ENCODE peak calls at places on chromosomes 4 and X, in nine cellular contexts. F is K562, B is ovary, X is A549, G is GM12878, Q is SK-N-SH, P is HepG2, V is transverse colon, E is suprapubic skin. Z is an unnamed sample.

GRCh38 chr4:55725057-55725456 is 89.0 kb upstream of the NMU start:
- DNase-seq in B (no peak), Q (peak; percentile 70), E (no peak), V (no peak), F (no peak), X (no peak), P (no peak), G (no peak), Z (no peak)

GRCh38 chr4:38163216-38164006 is 203.2 kb downstream of the PTTG2 start:
- DNase-seq in E (no peak), V (no peak), P (no peak), F (no peak), Q (no peak), G (no peak), B (no peak), X (peak; percentile 19), Z (no peak)

GRCh38 chr4:95627709-95628108 is 78.9 kb upstream of the UNC5C start:
- DNase-seq in F (no peak), V (no peak), P (no peak), E (no peak), Q (no peak), B (no peak), G (no peak), X (no peak), Z (no peak)

GRCh38 chr4:113645771-113646455 is 115.6 kb downstream of the CAMK2D start:
- DNase-seq in E (no peak), B (no peak), Q (no peak), F (peak; percentile 36), X (peak; percentile 94), G (no peak), P (peak; percentile 81), V (peak; percentile 61), Z (no peak)

GRCh38 chrX:113157496-113157895 is 316.9 kb upstream of the AMOT start:
- DNase-seq in B (no peak), P (no peak), G (no peak), F (peak; percentile 5), E (no peak), X (no peak), Q (no peak), V (no peak), Z (no peak)

GRCh38 chr4:38055566-38055965 is 95.4 kb downstream of the PTTG2 start:
- DNase-seq in F (no peak), X (no peak), E (no peak), G (no peak), P (no peak), V (no peak), Q (peak; percentile 37), B (no peak), Z (no peak)

GRCh38 chr4:68368566-68369473 is 18.9 kb upstream of the YTHDC1 start:
- DNase-seq in F (no peak), G (no peak), E (no peak), B (no peak), P (no peak), V (no peak), X (peak; percentile 19), Q (no peak), Z (no peak)

GRCh38 chrX:22533898-22534297 is 261.2 kb downstream of the CBLL2 start:
- DNase-seq in V (no peak), F (no peak), P (no peak), B (no peak), G (no peak), Q (no peak), E (no peak), X (no peak), Z (no peak)

GRCh38 chr4:985123-985830 is 1.6 kb upstream of the IDUA start:
- DNase-seq in X (no peak), G (no peak), B (no peak), F (peak; percentile 94), P (peak; percentile 65), V (peak; percentile 89), E (no peak), Q (no peak), Z (no peak)

GRCh38 chr4:108247511-108248088 is 78.9 kb upstream of the LEF1 start:
- DNase-seq in E (no peak), P (no peak), Q (no peak), B (no peak), V (no peak), X (no peak), F (peak; percentile 89), G (no peak), Z (no peak)

DNA sequence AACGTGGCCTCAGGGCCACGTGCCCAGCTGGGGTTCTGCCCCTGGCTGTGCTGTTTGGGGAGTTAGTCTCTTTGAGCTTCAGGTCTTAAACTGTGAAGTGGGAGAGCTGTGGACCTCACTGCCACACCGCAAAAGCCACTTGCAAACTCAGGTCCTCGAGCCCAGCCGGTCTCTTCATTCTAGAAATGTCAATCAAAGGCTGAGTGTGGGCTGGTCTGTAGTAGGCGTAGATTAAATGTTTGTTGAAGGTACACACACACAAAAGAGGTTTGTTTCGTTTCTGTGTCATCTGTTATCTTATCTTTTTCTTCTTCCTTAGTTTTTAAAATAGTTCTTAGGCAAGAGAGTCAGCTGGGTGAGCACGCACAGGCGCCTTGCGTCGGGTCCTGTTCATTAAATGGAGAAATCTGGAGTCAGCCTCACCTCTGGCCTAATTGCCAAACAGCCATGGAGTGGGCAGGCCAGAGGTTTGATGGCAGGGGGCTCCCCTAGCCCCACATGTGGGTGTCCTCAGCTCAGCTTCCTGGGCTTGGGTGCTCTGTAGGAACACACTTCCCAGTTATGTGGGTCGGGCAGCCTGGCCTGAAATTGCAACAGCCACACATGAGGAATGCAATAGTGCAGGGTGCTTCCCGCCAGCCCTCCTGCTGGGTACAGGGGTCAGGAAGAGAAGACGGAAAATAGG is 823 bp upstream of the PSAPL1 start:
- DNase-seq in E (no peak), V (no peak), X (no peak), Q (no peak), G (no peak), F (no peak), P (peak; percentile 44), B (no peak), Z (no peak)
- TF ChIP-seq EP300 in E (no peak), V (no peak), X (no peak), Q (no peak), G (no peak), F (no peak), P (no peak), B (no peak), Z (no peak)

DNA sequence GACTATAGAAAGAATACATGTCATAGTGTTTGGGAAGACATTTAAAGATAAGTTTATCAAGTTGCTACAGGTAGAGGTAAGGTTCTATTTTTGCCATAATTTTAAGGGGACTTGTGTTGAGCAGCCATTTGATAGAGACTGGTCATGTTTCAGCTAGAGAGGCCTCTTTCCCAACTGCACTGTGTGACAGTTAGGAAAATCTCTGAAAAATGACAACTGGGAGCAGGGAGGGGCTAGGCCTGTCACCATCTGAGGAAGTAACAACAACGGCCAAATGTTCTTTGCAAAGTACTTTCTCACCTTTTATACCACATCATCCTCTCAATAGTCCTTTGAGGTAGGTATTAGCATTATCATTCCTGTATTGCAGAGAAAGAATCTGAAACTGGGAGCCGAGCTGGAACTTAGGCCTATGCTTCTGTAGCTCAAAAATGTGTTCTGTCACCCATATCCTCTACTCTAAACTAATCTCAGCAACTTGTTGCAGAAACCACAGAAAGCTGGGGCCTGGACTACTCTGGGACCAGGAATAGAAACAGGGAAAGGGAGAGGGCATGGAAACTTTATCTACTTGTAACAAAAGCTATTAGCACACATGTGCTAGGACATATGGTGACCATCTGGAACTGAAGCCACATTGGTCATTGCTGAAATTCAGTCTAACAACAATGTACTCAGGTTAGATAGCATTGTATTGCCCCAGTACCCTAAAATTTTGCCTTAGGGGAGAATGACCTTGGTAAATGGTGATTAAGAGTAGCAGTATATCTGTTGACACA is 198.9 kb downstream of the MID1IP1 start:
- DNase-seq in X (no peak), P (no peak), Q (peak; percentile 39), V (no peak), B (no peak), G (no peak), F (no peak), E (no peak), Z (no peak)
- H3K27ac ChIP-seq in X (no peak overlapping the region), P (no peak overlapping the region), Q (peak overlapping the region; percentile 47), V (no peak overlapping the region), B (no peak overlapping the region), G (no peak overlapping the region), F (no peak overlapping the region), E (no peak overlapping the region), Z (no peak overlapping the region)

DNA sequence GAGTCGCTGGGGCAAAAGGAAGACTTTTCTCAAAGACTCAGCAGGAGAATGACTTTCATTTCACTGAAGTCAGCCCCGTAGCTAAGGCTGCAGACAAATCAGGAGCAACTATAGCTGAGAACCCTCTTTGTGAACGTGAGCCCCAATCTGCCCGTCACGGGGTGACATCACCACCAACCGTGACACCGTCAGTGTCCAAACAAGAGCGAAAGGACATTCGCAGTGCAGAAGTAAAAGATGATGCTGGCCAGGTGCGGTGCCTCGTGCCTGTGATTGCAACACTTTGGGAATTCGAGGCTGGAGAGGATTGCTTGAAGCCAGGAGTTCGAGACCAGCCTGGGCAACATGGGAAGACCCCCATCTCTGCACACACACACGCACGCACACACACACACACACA is 275.1 kb downstream of the CRLF2 start:
- DNase-seq in P (no peak), Q (no peak), F (no peak), G (no peak), V (no peak), B (no peak), E (no peak), X (no peak), Z (no peak)
- TF ChIP-seq EP300 in P (no peak), Q (no peak), F (no peak), G (no peak), V (no peak), B (no peak), E (no peak), X (no peak), Z (no peak)

DNA sequence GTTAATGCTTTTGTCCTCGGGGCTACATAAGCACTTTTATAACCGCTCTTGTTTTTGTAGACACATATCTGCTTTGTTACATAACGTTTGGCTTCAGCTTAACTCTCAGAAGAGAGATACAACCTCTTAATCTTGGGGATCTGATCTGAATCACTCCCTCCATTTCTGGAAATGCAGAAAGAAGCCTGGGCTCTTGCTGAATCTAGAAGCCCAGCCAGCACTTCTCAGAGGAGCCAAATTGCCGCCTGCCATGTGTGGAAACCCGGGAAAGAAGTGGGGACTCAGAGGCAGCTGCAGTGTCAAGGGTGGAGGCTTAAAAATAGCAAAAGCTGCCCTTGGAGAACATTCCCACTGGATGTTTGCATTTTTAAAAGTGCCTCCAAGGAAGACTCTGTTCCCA is 69.3 kb upstream of the LDB2 start:
- DNase-seq in G (no peak), Q (no peak), F (no peak), X (no peak), E (peak; percentile 65), P (no peak), B (peak; percentile 30), V (peak; percentile 23), Z (peak; percentile 69)
- H3K27ac ChIP-seq in G (no peak overlapping the region), Q (no peak overlapping the region), F (no peak overlapping the region), X (no peak overlapping the region), E (peak overlapping the region; percentile 9), P (no peak overlapping the region), B (no peak overlapping the region), V (peak overlapping the region; percentile 28), Z (no peak overlapping the region)